ENCODE peak calls at places on chromosome 14, in ten cellular contexts. V is AG10803; U is CD8-positive, alpha-beta T cell; O is mucosa of descending colon; X is choroid plexus epithelial cell; K is NB4; D is heart right ventricle; G is PC-3; Z is tibial artery; F is pancreas. T is an unnamed sample.

GRCh38 chr14:28766505-28767238 is at the start of gene FOXG1:
- DNase-seq in V (peak), U (no peak), O (no peak), X (no peak), K (no peak), D (no peak), G (no peak), Z (no peak), F (no peak), T (peak)

GRCh38 chr14:97527993-97528392 is 730.8 kb downstream of the VRK1 start:
- DNase-seq in V (no peak), U (no peak), O (no peak), X (no peak), K (no peak), D (no peak), G (no peak), Z (no peak), F (no peak), T (no peak)

GRCh38 chr14:90093942-90094595 is 32.3 kb downstream of the KCNK13 start:
- DNase-seq in V (peak), U (no peak), O (no peak), X (peak), K (peak), D (no peak), G (peak), Z (no peak), F (no peak), T (peak)

GRCh38 chr14:53231166-53231565 is 78.0 kb upstream of the DDHD1 start:
- DNase-seq in V (no peak), U (no peak), O (no peak), X (no peak), K (no peak), D (no peak), G (no peak), Z (no peak), F (no peak), T (no peak)

GRCh38 chr14:63642656-63643382 is 1.1 kb upstream of the WDR89 start:
- DNase-seq in V (no peak), U (no peak), O (no peak), X (peak), K (peak), D (no peak), G (no peak), Z (no peak), F (no peak), T (peak)

GRCh38 chr14:20684662-20685456 is 499 bp downstream of the RNASE4 start:
- DNase-seq in V (peak), U (no peak), O (peak), X (peak), K (peak), D (peak), G (peak), Z (peak), F (peak), T (peak)

GRCh38 chr14:36866867-36867266 is 205.2 kb downstream of the PAX9 start:
- DNase-seq in V (no peak), U (no peak), O (no peak), X (no peak), K (no peak), D (no peak), G (no peak), Z (no peak), F (no peak), T (no peak)

GRCh38 chr14:95452176-95452889 is 64.1 kb downstream of the SYNE3 start:
- DNase-seq in V (no peak), U (no peak), O (no peak), X (peak), K (peak), D (no peak), G (peak), Z (no peak), F (no peak), T (peak)

GRCh38 chr14:64845878-64846277 is 33.8 kb downstream of the SPTB start:
- DNase-seq in V (peak), U (no peak), O (no peak), X (peak), K (no peak), D (no peak), G (no peak), Z (no peak), F (no peak), T (no peak)

GRCh38 chr14:30972882-30973582 is 52.4 kb upstream of the AP4S1 start:
- DNase-seq in V (no peak), U (no peak), O (no peak), X (no peak), K (no peak), D (no peak), G (no peak), Z (no peak), F (no peak), T (no peak)

GRCh38 chr14:76348898-76349297 is 27.0 kb upstream of the ESRRB start:
- DNase-seq in V (peak), U (no peak), O (no peak), X (peak), K (peak), D (peak), G (peak), Z (peak), F (no peak), T (peak)

GRCh38 chr14:102517412-102518062 is 8.0 kb upstream of the ANKRD9 start:
- DNase-seq in V (no peak), U (no peak), O (peak), X (no peak), K (no peak), D (no peak), G (no peak), Z (no peak), F (peak), T (no peak)

GRCh38 chr14:106813477-106813823 is 1287.1 kb downstream of the TMEM121 start:
- DNase-seq in V (no peak), U (no peak), O (no peak), X (no peak), K (no peak), D (no peak), G (no peak), Z (no peak), F (no peak), T (no peak)
- H3K4me3 ChIP-seq in V (no peak), U (no peak), O (no peak), X (no peak), K (no peak), D (no peak), G (no peak), Z (no peak), F (no peak), T (no peak)

GRCh38 chr14:67391266-67391665 is 20.7 kb downstream of the PLEK2 start:
- DNase-seq in V (no peak), U (no peak), O (no peak), X (no peak), K (no peak), D (no peak), G (no peak), Z (no peak), F (no peak), T (no peak)

GRCh38 chr14:67389261-67389660 is 22.7 kb downstream of the PLEK2 start:
- DNase-seq in V (no peak), U (no peak), O (no peak), X (no peak), K (no peak), D (no peak), G (no peak), Z (no peak), F (no peak), T (no peak)

GRCh38 chr14:67392123-67392522 is 19.8 kb downstream of the PLEK2 start:
- DNase-seq in V (no peak), U (no peak), O (no peak), X (no peak), K (no peak), D (no peak), G (no peak), Z (no peak), F (no peak), T (no peak)

GRCh38 chr14:67392728-67393314 is 19.1 kb downstream of the PLEK2 start:
- DNase-seq in V (no peak), U (no peak), O (no peak), X (no peak), K (no peak), D (no peak), G (no peak), Z (no peak), F (no peak), T (no peak)

DNA sequence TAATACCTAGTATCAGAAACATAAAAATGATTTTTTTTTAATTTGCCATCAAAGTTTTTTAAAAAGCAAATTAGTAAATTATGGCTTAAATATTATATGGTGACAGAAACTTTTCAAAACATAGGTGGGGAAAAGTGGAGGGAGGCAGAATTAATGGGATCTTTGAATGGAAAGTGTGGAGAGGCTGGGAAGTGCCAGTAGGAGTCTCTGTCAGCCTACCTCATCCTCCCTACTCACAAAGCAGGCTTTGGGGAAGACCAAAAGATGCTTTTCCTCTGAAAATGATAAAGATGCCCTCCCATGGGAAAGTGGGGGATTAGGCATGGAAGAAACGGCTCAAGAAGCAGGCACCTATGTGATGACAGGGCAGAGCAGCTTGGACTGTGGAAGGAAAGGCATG is 21.8 kb downstream of the PLEK2 start:
- DNase-seq in V (no peak), U (no peak), O (no peak), X (no peak), K (no peak), D (no peak), G (no peak), Z (no peak), F (no peak), T (no peak)
- TF ChIP-seq CTCF in V (no peak), U (no peak), O (no peak), X (no peak), K (no peak), D (no peak), G (no peak), Z (no peak), F (no peak), T (no peak)

DNA sequence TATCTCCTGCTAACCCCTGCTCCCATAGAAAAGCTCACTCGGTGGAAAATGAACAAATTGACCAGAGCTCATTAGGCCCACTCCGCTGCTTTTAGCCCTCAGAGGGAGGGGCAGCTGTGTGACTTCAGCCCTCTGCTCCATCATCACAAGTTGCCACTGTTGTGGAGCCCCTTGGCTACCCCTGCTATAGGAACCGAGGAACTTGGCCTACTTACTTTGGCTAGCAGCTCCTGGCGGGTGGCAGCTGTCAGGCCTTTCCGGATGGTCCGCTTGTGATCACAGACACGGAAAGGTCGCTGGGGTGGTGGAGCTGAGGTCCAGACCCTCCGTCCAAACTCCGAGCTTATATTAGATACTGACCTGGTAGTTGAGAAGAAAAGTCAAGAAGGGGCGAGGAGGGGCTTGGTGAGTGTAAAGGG is 612 bp downstream of the CIDEB start:
- DNase-seq in V (no peak), U (no peak), O (no peak), X (no peak), K (no peak), D (no peak), G (no peak), Z (no peak), F (no peak), T (no peak)
- H3K4me3 ChIP-seq in V (no peak), U (no peak), O (no peak), X (no peak), K (no peak), D (no peak), G (no peak), Z (no peak), F (peak), T (no peak)

DNA sequence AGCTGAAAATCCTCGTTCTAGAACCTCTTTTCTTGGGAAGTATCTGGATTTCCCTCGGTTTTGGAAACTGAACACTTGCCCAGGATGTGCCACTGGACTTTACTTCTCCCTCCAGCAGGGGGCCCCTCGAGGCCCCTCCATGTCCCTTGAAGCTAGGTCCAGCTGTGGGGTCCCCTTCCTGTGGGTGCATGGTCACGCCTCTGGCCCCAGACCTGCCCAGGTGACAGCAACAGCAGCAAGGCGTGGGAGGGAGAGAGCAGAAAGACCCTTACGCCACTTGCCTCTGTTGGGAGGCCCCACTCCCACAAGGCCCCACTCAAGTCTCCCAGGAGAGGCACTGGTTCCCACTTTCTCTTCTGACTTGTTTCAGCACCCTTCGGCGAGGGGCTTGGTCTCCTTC is 3.1 kb downstream of the SLC25A29 start:
- DNase-seq in V (no peak), U (no peak), O (no peak), X (no peak), K (peak), D (no peak), G (peak), Z (no peak), F (no peak), T (no peak)
- TF ChIP-seq CTCF in V (peak), U (peak), O (peak), X (peak), K (peak), D (peak), G (peak), Z (peak), F (peak), T (peak)